ENCODE peak calls at places on chromosome 18, in six cellular contexts. Q is thoracic aorta, B is colonic mucosa, A is NCI-H1694, V is myocyte, D is amygdala. Y is an unnamed sample.

GRCh38 chr18:47323158-47323557 is 71.7 kb upstream of the SKOR2 start:
- DNase-seq in Q (no peak), B (no peak), A (no peak), V (peak), D (no peak), Y (no peak)

GRCh38 chr18:2324459-2324858 is 246.8 kb downstream of the METTL4 start:
- DNase-seq in Q (no peak), B (no peak), A (no peak), V (no peak), D (no peak), Y (no peak)

GRCh38 chr18:22032392-22032961 is 136.9 kb upstream of the GATA6 start:
- DNase-seq in Q (no peak), B (peak), A (no peak), V (no peak), D (no peak), Y (no peak)

GRCh38 chr18:76668119-76668518 is 154.2 kb upstream of the ZNF236 start:
- DNase-seq in Q (no peak), B (no peak), A (no peak), V (no peak), D (no peak), Y (no peak)

GRCh38 chr18:7830468-7830867 is 263.4 kb downstream of the PTPRM start:
- DNase-seq in Q (no peak), B (no peak), A (peak), V (no peak), D (no peak), Y (no peak)

GRCh38 chr18:58454406-58455061 is 174.4 kb downstream of the ALPK2 start:
- DNase-seq in Q (no peak), B (no peak), A (no peak), V (no peak), D (no peak), Y (no peak)

GRCh38 chr18:79912409-79912991 is 39.0 kb downstream of the SLC66A2 start:
- DNase-seq in Q (no peak), B (peak), A (no peak), V (peak), D (no peak), Y (no peak)

GRCh38 chr18:3261393-3262233 is at the start of gene MYL12B:
- DNase-seq in Q (no peak), B (peak), A (peak), V (peak), D (peak), Y (peak)

GRCh38 chr18:77461062-77461693 is 211.5 kb downstream of the GALR1 start:
- DNase-seq in Q (no peak), B (no peak), A (no peak), V (no peak), D (no peak), Y (no peak)

GRCh38 chr18:32438173-32438572 is 32.5 kb downstream of the GAREM1 start:
- DNase-seq in Q (no peak), B (no peak), A (no peak), V (no peak), D (no peak), Y (no peak)

GRCh38 chr18:8654482-8655451 is 45.5 kb downstream of the RAB12 start:
- DNase-seq in Q (no peak), B (no peak), A (peak), V (peak), D (no peak), Y (peak)

GRCh38 chr18:5977022-5977421 is 81.7 kb upstream of the TMEM200C start:
- DNase-seq in Q (no peak), B (no peak), A (no peak), V (no peak), D (no peak), Y (no peak)

GRCh38 chr18:23191952-23192662 is 56.8 kb downstream of the CABLES1 start:
- DNase-seq in Q (no peak), B (peak), A (peak), V (peak), D (peak), Y (no peak)

GRCh38 chr18:21998531-21998930 is 170.9 kb upstream of the GATA6 start:
- DNase-seq in Q (no peak), B (peak), A (no peak), V (no peak), D (no peak), Y (no peak)

GRCh38 chr18:37445368-37445767 is 120.2 kb downstream of the CELF4 start:
- DNase-seq in Q (no peak), B (no peak), A (no peak), V (no peak), D (no peak), Y (peak)

GRCh38 chr18:77147418-77147852 is 14.9 kb upstream of the MBP start:
- DNase-seq in Q (no peak), B (no peak), A (no peak), V (no peak), D (no peak), Y (no peak)

GRCh38 chr18:49514577-49514976 is 27.5 kb upstream of the C18orf32 start:
- DNase-seq in Q (no peak), B (peak), A (no peak), V (no peak), D (no peak), Y (no peak)

GRCh38 chr18:13136689-13137040 is 81.9 kb upstream of the LDLRAD4 start:
- DNase-seq in Q (no peak), B (no peak), A (no peak), V (peak), D (no peak), Y (no peak)

GRCh38 chr18:66344227-66344626 is 259.7 kb downstream of the CDH19 start:
- DNase-seq in Q (no peak), B (no peak), A (no peak), V (no peak), D (no peak), Y (no peak)

GRCh38 chr18:74282359-74283254 is 9.2 kb downstream of the CYB5A start:
- DNase-seq in Q (no peak), B (peak), A (no peak), V (peak), D (no peak), Y (no peak)

GRCh38 chr18:62763101-62763521 is 47.8 kb downstream of the PHLPP1 start:
- DNase-seq in Q (no peak), B (no peak), A (no peak), V (no peak), D (no peak), Y (no peak)

Y was measured in D721Med.